ENCODE peak calls at places on chromosomes 4 and X, in seven cellular contexts. H, Z, E, J, F, X and Y are unnamed samples.

GRCh38 chr4:184930026-184930425 is 88.3 kb upstream of the HELT start:
- DNase-seq in H (no peak), Z (no peak), E (no peak), J (no peak), F (peak; percentile 8), X (no peak), Y (no peak)

GRCh38 chrX:74349387-74349786 is 45.4 kb downstream of the ZCCHC13 start:
- DNase-seq in H (peak; percentile 42), Z (no peak), E (peak; percentile 82), J (peak; percentile 62), F (no peak), X (peak; percentile 37), Y (no peak)

GRCh38 chrX:70485466-70485865 is 40.8 kb downstream of the DLG3 start:
- DNase-seq in H (no peak), Z (no peak), E (no peak), J (no peak), F (no peak), X (peak; percentile 28), Y (no peak)

GRCh38 chr4:37890501-37891220 is at the start of gene TBC1D1:
- DNase-seq in H (peak; percentile 10), Z (peak; percentile 44), E (no peak), J (peak; percentile 17), F (peak; percentile 73), X (peak; percentile 41), Y (peak; percentile 12)

GRCh38 chrX:70505451-70505841 is 60.8 kb downstream of the DLG3 start:
- DNase-seq in H (no peak), Z (peak; percentile 30), E (no peak), J (no peak), F (no peak), X (no peak), Y (no peak)

GRCh38 chr4:40292313-40292759 is 42.8 kb upstream of the CHRNA9 start:
- DNase-seq in H (peak; percentile 60), Z (no peak), E (peak; percentile 12), J (peak; percentile 48), F (no peak), X (no peak), Y (no peak)

GRCh38 chr4:189255636-189256035 is 685.0 kb upstream of the FRG1 start:
- DNase-seq in H (no peak), Z (no peak), E (no peak), J (no peak), F (no peak), X (no peak), Y (no peak)

GRCh38 chr4:1009647-1010521 is 1.5 kb upstream of the FGFRL1 start:
- DNase-seq in H (peak; percentile 45), Z (peak; percentile 73), E (peak; percentile 36), J (peak; percentile 53), F (peak; percentile 84), X (peak; percentile 71), Y (no peak)

GRCh38 chr4:78336093-78336943 is 215.3 kb upstream of the ANXA3 start:
- DNase-seq in H (peak; percentile 86), Z (no peak), E (peak; percentile 1), J (peak; percentile 28), F (no peak), X (peak; percentile 10), Y (no peak)

GRCh38 chr4:53714377-53715140 is 123.3 kb upstream of the LNX1 start:
- DNase-seq in H (no peak), Z (no peak), E (peak; percentile 74), J (no peak), F (no peak), X (no peak), Y (no peak)

GRCh38 chrX:87878926-87879325 is 361.3 kb downstream of the KLHL4 start:
- DNase-seq in H (no peak), Z (no peak), E (no peak), J (no peak), F (no peak), X (no peak), Y (no peak)

GRCh38 chrX:87873347-87873941 is 355.8 kb downstream of the KLHL4 start:
- DNase-seq in H (no peak), Z (no peak), E (no peak), J (no peak), F (no peak), X (no peak), Y (no peak)

GRCh38 chrX:87873988-87874500 is 356.4 kb downstream of the KLHL4 start:
- DNase-seq in H (no peak), Z (no peak), E (no peak), J (no peak), F (no peak), X (no peak), Y (no peak)
- H3K4ac ChIP-seq in H (no peak overlapping the region), Z (no peak overlapping the region), E (no peak overlapping the region), J (no peak overlapping the region), F (no peak overlapping the region), X (no peak overlapping the region), Y (no peak overlapping the region)

DNA sequence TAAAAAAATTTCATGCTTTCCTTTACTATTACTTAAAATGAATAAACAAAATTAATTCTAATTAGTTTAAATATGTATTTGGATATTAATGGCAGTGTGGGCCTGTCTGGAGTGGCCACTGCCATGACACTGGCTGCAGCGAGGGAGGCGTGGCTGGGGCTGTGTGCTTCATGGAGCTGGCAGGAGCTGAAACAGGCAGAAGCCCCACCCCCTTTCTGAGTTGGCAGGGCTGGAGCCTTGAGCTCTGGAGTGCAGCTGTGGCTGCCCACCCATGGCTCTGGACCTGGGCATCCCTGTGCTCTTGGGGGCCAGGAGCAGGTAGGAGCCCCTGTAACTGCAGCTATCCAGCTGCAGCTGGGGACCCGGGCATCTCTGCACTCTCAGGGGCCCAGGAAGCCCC is 8.2 kb upstream of the HSD17B11 start:
- DNase-seq in H (no peak), Z (peak; percentile 62), E (no peak), J (no peak), F (peak; percentile 54), X (no peak), Y (no peak)
- H3K4me2 ChIP-seq in H (no peak overlapping the region), Z (no peak overlapping the region), E (no peak overlapping the region), J (no peak overlapping the region), F (no peak overlapping the region), X (no peak overlapping the region), Y (no peak overlapping the region)

DNA sequence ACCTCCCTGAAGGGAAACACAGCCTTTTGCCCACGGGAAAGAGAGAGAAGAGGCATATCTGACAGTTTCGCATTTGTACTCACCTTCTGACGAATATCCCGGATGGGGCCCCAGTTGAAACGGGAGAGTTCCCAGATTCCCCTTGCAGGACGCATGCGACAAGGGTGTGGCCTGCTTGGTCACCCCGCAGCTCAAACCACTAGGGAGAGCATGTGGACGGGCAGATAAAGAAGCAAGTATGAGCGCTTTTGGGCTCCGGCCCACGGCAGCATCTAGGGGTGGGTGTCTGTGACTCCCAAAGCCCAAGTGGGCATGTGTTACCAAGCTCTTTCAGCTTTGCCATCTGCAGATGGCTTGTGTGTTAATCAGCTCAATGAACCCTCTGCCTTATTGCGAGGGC is 70.1 kb upstream of the MED14 start:
- DNase-seq in H (no peak), Z (no peak), E (no peak), J (no peak), F (no peak), X (no peak), Y (no peak)
- H3K4ac ChIP-seq in H (no peak overlapping the region), Z (no peak overlapping the region), E (no peak overlapping the region), J (no peak overlapping the region), F (no peak overlapping the region), X (no peak overlapping the region), Y (no peak overlapping the region)

GRCh38 chr4:15149234-15149841 is 147.1 kb downstream of the CPEB2 start:
- DNase-seq in H (no peak), Z (no peak), E (peak; percentile 35), J (no peak), F (no peak), X (no peak), Y (no peak)
- H3K4me2 ChIP-seq in H (no peak overlapping the region), Z (no peak overlapping the region), E (peak overlapping the region; percentile 33), J (peak overlapping the region; percentile 1), F (no peak overlapping the region), X (no peak overlapping the region), Y (no peak overlapping the region)

DNA sequence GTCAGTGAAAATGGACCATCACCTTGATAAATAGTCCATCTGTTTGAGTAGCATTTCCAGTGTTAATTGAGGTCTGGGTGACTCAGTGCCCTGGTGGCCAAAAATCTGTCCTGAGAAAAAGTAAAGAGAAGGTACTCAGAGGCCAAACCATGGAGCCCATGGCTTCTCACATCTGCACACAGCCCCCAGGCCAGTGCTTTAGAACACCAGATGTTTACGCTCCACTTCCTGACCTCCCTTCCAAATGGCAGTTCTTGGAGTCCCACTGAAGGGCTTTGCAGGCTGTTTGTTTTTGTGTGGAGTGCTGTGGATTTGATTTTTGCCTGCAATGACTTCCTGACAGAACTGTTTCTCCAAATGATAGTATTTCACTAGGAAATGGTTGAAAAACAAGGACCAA is 60.2 kb upstream of the GPC4 start:
- DNase-seq in H (no peak), Z (no peak), E (no peak), J (peak; percentile 29), F (no peak), X (no peak), Y (no peak)
- H3K4ac ChIP-seq in H (no peak overlapping the region), Z (no peak overlapping the region), E (no peak overlapping the region), J (no peak overlapping the region), F (no peak overlapping the region), X (no peak overlapping the region), Y (no peak overlapping the region)

DNA sequence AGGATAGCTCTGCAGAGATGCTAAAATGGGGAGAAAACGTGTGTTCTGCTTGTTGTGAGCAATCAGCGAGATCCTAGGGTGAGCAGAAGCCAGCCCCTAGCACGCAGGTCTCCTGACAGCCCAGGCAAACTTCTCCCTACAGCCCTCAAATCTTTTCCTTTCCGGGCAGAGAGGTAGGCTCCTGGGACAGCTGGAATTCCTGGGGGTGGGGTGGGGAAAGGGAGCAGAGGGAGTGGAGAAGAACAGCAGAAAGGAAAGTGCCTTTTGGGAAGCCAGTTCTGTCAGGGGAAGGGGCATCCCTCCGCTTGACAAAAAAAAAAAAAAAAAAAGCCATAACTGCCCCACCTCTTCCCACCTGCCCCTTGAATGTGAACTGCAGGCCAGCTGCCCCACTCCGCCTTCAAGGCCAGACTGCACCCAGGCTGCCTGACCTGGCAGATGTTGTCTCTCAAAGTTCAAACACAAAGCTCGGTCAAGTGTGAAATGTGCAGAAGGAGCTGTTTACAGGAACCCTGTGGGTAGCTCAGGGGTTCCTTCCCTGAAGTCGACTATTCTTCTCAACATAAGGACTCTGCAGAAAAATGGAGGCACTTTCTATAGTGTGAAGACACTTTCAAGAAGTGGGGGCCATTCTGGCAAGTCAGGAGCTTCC is 16.4 kb downstream of the FGD1 start:
- DNase-seq in H (peak; percentile 87), Z (peak; percentile 68), E (no peak), J (peak; percentile 19), F (peak; percentile 53), X (no peak), Y (no peak)
- H3K4me2 ChIP-seq in H (no peak overlapping the region), Z (no peak overlapping the region), E (no peak overlapping the region), J (no peak overlapping the region), F (peak overlapping the region; percentile 57), X (no peak overlapping the region), Y (no peak overlapping the region)

DNA sequence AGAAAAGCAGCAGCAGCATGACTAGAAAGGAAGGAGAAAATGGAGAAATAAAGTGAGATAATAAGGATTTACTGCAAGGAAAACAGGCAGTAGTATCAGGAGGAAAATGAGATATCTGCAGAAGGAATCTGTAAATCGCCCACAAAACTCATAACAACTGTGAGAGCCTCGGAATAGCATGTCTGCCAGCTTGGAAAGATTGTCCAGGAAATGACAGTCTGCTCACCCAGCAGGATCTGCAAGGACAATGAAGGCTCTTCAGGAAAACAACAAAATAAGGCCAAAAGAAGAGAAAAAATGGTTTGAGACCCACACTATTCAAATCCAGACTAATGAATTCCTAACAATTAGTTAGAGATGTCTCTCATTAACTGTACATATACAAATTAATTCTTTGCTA is 47.3 kb downstream of the CXXC4 start:
- DNase-seq in H (no peak), Z (no peak), E (no peak), J (peak; percentile 24), F (no peak), X (no peak), Y (no peak)
- H3K4ac ChIP-seq in H (no peak overlapping the region), Z (no peak overlapping the region), E (no peak overlapping the region), J (no peak overlapping the region), F (no peak overlapping the region), X (no peak overlapping the region), Y (no peak overlapping the region)

GRCh38 chr4:182502074-182502473 is 258.9 kb downstream of the TENM3 start:
- DNase-seq in H (no peak), Z (no peak), E (no peak), J (no peak), F (no peak), X (no peak), Y (no peak)
- H3K4me2 ChIP-seq in H (no peak overlapping the region), Z (no peak overlapping the region), E (no peak overlapping the region), J (no peak overlapping the region), F (peak overlapping the region; percentile 19), X (no peak overlapping the region), Y (no peak overlapping the region)